ENCODE peak calls at places on chromosome 18, in four cellular contexts. B is AG10803, H is neuronal stem cell, W is heart right ventricle. Z is an unnamed sample.

GRCh38 chr18:11070593-11070992 is 78.8 kb downstream of the PIEZO2 start:
- DNase-seq in B (no peak), H (no peak), W (no peak), Z (no peak)

GRCh38 chr18:49778826-49779465 is 34.4 kb downstream of the ACAA2 start:
- DNase-seq in B (no peak), H (no peak), W (no peak), Z (no peak)

GRCh38 chr18:68507781-68508180 is 207.1 kb downstream of the TMX3 start:
- DNase-seq in B (no peak), H (no peak), W (no peak), Z (no peak)

GRCh38 chr18:79934311-79935097 is 16.9 kb downstream of the SLC66A2 start:
- DNase-seq in B (no peak), H (no peak), W (no peak), Z (no peak)

GRCh38 chr18:35182151-35182550 is 58.7 kb upstream of the ZNF397 start:
- DNase-seq in B (peak), H (no peak), W (no peak), Z (no peak)

GRCh38 chr18:60684843-60685513 is 312.4 kb upstream of the MC4R start:
- DNase-seq in B (peak), H (no peak), W (no peak), Z (no peak)

GRCh38 chr18:30432349-30432748 is 610.2 kb downstream of the DSC3 start:
- DNase-seq in B (no peak), H (no peak), W (no peak), Z (no peak)

GRCh38 chr18:51030537-51031258 is 685 bp downstream of the SMAD4 start:
- DNase-seq in B (peak), H (peak), W (peak), Z (peak)

GRCh38 chr18:36509646-36510197 is 212.2 kb downstream of the FHOD3 start:
- DNase-seq in B (no peak), H (no peak), W (no peak), Z (no peak)

Z was measured in gastrocnemius medialis.